ENCODE peak calls at places on chromosome 19, in eight cellular contexts. D is AG04449, O is right atrium auricular region, K is fibroblast of lung, Y is endothelial cell, N is AG10803, W is foreskin fibroblast, R is neural crest cell. T is an unnamed sample.
A peak's percentile ranks its signal among the peaks of the same experiment; 100 is the strongest.

GRCh38 chr19:8041553-8041952 is 11.0 kb upstream of the CCL25 start:
- DNase-seq in D (no peak), O (no peak), K (no peak), Y (no peak), N (no peak), W (no peak), R (no peak), T (peak; percentile 57)

GRCh38 chr19:37227996-37228395 is 10.0 kb downstream of the ZNF383 start:
- DNase-seq in D (no peak), O (no peak), K (no peak), Y (peak; percentile 30), N (no peak), W (peak; percentile 23), R (no peak), T (peak; percentile 62)

GRCh38 chr19:56617531-56617930 is 22.4 kb downstream of the ZNF71 start:
- DNase-seq in D (no peak), O (no peak), K (no peak), Y (no peak), N (no peak), W (no peak), R (no peak), T (no peak)

GRCh38 chr19:48635263-48635965 is 1.8 kb downstream of the DBP start:
- DNase-seq in D (no peak), O (no peak), K (no peak), Y (peak; percentile 67), N (no peak), W (peak; percentile 72), R (no peak), T (peak; percentile 67)

GRCh38 chr19:16957151-16957662 is 68.4 kb downstream of the F2RL3 start:
- DNase-seq in D (no peak), O (no peak), K (no peak), Y (no peak), N (peak; percentile 10), W (no peak), R (no peak), T (no peak)

GRCh38 chr19:22784051-22784450 is at the start of gene ZNF99:
- DNase-seq in D (no peak), O (peak; percentile 86), K (no peak), Y (no peak), N (no peak), W (no peak), R (no peak), T (peak; percentile 55)

GRCh38 chr19:33196446-33197193 is 2.5 kb downstream of the LRP3 start:
- DNase-seq in D (no peak), O (no peak), K (no peak), Y (no peak), N (no peak), W (no peak), R (no peak), T (no peak)

GRCh38 chr19:23098988-23099387 is 17.8 kb upstream of the ZNF730 start:
- DNase-seq in D (no peak), O (no peak), K (peak; percentile 19), Y (no peak), N (no peak), W (no peak), R (no peak), T (no peak)

GRCh38 chr19:15323496-15324235 is 8.7 kb downstream of the BRD4 start:
- DNase-seq in D (no peak), O (peak; percentile 67), K (peak; percentile 34), Y (no peak), N (peak; percentile 76), W (peak; percentile 79), R (no peak), T (no peak)

GRCh38 chr19:17391371-17392151 is 2.4 kb downstream of the CCDC194 start:
- DNase-seq in D (no peak), O (no peak), K (no peak), Y (no peak), N (no peak), W (no peak), R (no peak), T (no peak)

GRCh38 chr19:2774083-2774679 is 8.9 kb downstream of the SGTA start:
- DNase-seq in D (no peak), O (no peak), K (no peak), Y (no peak), N (no peak), W (no peak), R (no peak), T (no peak)

GRCh38 chr19:38838208-38838985 is 6.8 kb upstream of the ECH1 start:
- DNase-seq in D (no peak), O (no peak), K (no peak), Y (no peak), N (no peak), W (no peak), R (no peak), T (no peak)

GRCh38 chr19:4018140-4018613 is 10.6 kb downstream of the PIAS4 start:
- DNase-seq in D (no peak), O (no peak), K (no peak), Y (no peak), N (no peak), W (no peak), R (no peak), T (no peak)

GRCh38 chr19:900302-901111 is 7.2 kb downstream of the RNU6-9 start:
- DNase-seq in D (no peak), O (no peak), K (no peak), Y (no peak), N (no peak), W (no peak), R (no peak), T (peak; percentile 63)

GRCh38 chr19:50050406-50051223 is 24.8 kb downstream of the ZNF473 start:
- DNase-seq in D (no peak), O (peak; percentile 89), K (peak; percentile 69), Y (no peak), N (peak; percentile 81), W (peak; percentile 90), R (peak; percentile 57), T (peak; percentile 79)

GRCh38 chr19:3852614-3853254 is 16.1 kb downstream of the ZFR2 start:
- DNase-seq in D (peak; percentile 17), O (no peak), K (peak; percentile 86), Y (no peak), N (peak; percentile 56), W (peak; percentile 87), R (no peak), T (peak; percentile 81)

GRCh38 chr19:29665215-29665825 is at the start of gene PLEKHF1:
- DNase-seq in D (no peak), O (peak; percentile 92), K (peak; percentile 62), Y (peak; percentile 91), N (peak; percentile 73), W (peak; percentile 95), R (peak; percentile 83), T (peak; percentile 89)

GRCh38 chr19:28652790-28653189 is 560.2 kb downstream of the UQCRFS1 start:
- DNase-seq in D (no peak), O (no peak), K (no peak), Y (no peak), N (no peak), W (no peak), R (no peak), T (no peak)

GRCh38 chr19:17871878-17872250 is at the start of gene SLC5A5:
- DNase-seq in D (no peak), O (no peak), K (no peak), Y (no peak), N (no peak), W (no peak), R (no peak), T (peak; percentile 73)

GRCh38 chr19:3710265-3710812 is 2.2 kb downstream of the TJP3 start:
- DNase-seq in D (no peak), O (peak; percentile 66), K (peak; percentile 40), Y (no peak), N (peak; percentile 15), W (peak; percentile 55), R (no peak), T (no peak)

GRCh38 chr19:52070496-52070895 is 21.9 kb upstream of the ZNF432 start:
- DNase-seq in D (no peak), O (no peak), K (peak; percentile 82), Y (no peak), N (no peak), W (no peak), R (no peak), T (no peak)

GRCh38 chr19:40804783-40805242 is 5.8 kb downstream of the EGLN2 start:
- DNase-seq in D (no peak), O (no peak), K (no peak), Y (no peak), N (no peak), W (no peak), R (no peak), T (peak; percentile 49)

GRCh38 chr19:42368765-42369164 is 21.3 kb downstream of the CNFN start:
- DNase-seq in D (no peak), O (no peak), K (no peak), Y (no peak), N (no peak), W (no peak), R (no peak), T (no peak)
- TF ChIP-seq CTCF in D (no peak), O (no peak), K (no peak), Y (no peak), N (no peak), W (no peak), R (no peak), T (no peak)

DNA sequence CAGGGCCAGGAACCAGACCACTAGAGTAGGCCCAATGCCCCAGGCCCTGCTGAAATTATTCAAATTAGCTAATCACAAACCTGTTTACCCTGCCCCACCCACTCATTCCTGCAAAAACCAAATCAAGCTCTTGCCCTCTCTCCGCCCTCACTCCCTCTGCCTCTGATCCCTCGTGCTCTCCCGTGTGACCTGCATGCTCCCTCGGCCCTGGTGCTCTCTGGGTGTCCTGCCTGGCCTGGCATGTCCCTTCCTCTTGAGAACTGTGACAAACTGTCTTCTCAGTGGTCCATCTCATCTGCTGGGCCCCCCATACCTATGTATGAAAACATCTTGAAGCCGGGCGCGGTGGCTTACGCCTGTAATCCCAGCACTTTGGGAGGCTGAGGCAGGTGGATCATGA is 12.2 kb upstream of the TTYH1 start:
- DNase-seq in D (no peak), O (no peak), K (no peak), Y (no peak), N (no peak), W (no peak), R (no peak), T (no peak)
- TF ChIP-seq CTCF in D (no peak), O (no peak), K (no peak), Y (no peak), N (no peak), W (no peak), R (no peak), T (no peak)

DNA sequence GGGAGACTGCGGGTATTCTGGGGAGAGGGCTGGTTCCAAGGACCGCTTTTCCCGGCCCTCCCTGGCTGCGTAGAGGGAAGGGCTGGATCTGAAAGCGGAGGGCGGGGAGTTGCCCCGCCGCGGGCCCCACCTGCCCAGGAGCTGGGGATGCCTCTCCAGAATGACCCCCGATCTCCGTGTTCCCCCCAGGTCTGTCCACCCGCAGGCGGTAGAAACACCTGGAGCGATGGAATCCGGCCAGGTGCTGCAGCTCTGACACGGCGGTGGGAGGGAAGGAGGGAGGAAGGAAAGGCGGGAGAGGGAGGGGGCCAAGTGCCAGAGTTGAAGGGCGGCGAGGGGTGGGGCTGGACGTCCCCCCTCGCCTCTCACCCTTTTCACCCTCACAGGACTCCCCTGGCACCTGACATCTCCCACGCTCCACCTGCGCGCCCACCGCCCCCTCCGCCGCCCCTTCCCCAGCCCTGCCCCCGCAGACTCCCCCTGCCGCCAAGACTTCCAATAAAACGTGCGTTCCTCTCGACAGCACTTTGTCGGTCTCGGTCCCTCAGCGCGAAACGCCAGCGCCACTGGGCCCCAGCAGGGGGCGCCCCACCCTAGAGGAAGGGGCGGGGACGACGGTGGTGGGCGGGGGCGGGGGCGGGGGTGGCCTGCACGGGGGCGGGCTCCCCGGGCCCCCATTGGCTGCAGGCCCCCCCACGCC is 374 bp upstream of the FXYD7 start:
- DNase-seq in D (no peak), O (no peak), K (no peak), Y (peak; percentile 72), N (no peak), W (peak; percentile 63), R (peak; percentile 66), T (peak; percentile 74)
- TF ChIP-seq CTCF in D (peak; percentile 73), O (peak; percentile 84), K (peak; percentile 47), Y (peak; percentile 81), N (peak; percentile 43), W (no peak), R (peak; percentile 75), T (peak; percentile 57)

GRCh38 chr19:11594084-11594483 is 3.2 kb upstream of the ZNF627 start:
- DNase-seq in D (no peak), O (no peak), K (no peak), Y (no peak), N (no peak), W (no peak), R (no peak), T (no peak)
- TF ChIP-seq CTCF in D (no peak), O (no peak), K (no peak), Y (no peak), N (no peak), W (no peak), R (no peak), T (no peak)

T was measured in WERI-Rb-1.